ENCODE peak calls at places on chromosomes 7 and 10, in seven cellular contexts. W is AG04450; H is fibroblast of lung; V is thoracic aorta; P is right lobe of liver; M is left ventricle myocardium inferior; A is CD8-positive, alpha-beta T cell. R is an unnamed sample.

GRCh38 chr10:101616415-101617101 is 28.4 kb downstream of the DPCD start:
- DNase-seq in M (no peak), W (no peak), P (no peak), A (no peak), H (no peak), V (no peak), R (no peak)

GRCh38 chr10:36621346-36621745 is 504.1 kb upstream of the ANKRD30A start:
- DNase-seq in P (no peak), V (no peak), H (peak; percentile 58), A (no peak), W (no peak), M (no peak), R (peak; percentile 15)

GRCh38 chr7:94792270-94792669 is 115.1 kb upstream of the PPP1R9A start:
- DNase-seq in A (no peak), W (no peak), V (no peak), P (no peak), M (no peak), H (no peak), R (no peak)

GRCh38 chr7:32336726-32337125 is 153.5 kb downstream of the LSM5 start:
- DNase-seq in H (no peak), M (no peak), A (no peak), W (no peak), V (no peak), P (no peak), R (no peak)

GRCh38 chr7:7641129-7641663 is 644 bp downstream of the UMAD1 start:
- DNase-seq in V (no peak), W (no peak), P (no peak), H (no peak), M (no peak), A (no peak), R (no peak)

GRCh38 chr7:101017099-101017777 is 2.6 kb upstream of the MUC17 start:
- DNase-seq in H (peak; percentile 79), A (peak; percentile 82), V (peak; percentile 41), P (peak; percentile 57), M (peak; percentile 69), W (peak; percentile 56), R (peak; percentile 84)

GRCh38 chr7:151963895-151964870 is 7.9 kb downstream of the GALNTL5 start:
- DNase-seq in A (no peak), H (no peak), W (no peak), M (peak; percentile 22), P (no peak), V (no peak), R (no peak)

GRCh38 chr7:121259826-121260225 is 69.0 kb upstream of the WNT16 start:
- DNase-seq in V (no peak), M (no peak), W (no peak), H (no peak), A (no peak), P (no peak), R (no peak)

GRCh38 chr7:67475293-67475692 is 478.7 kb downstream of the TYW1 start:
- DNase-seq in M (no peak), V (no peak), H (no peak), W (no peak), A (no peak), P (no peak), R (no peak)
- H3K4me3 ChIP-seq in M (no peak overlapping the region), V (no peak overlapping the region), H (no peak overlapping the region), W (no peak overlapping the region), A (no peak overlapping the region), P (no peak overlapping the region), R (no peak overlapping the region)

GRCh38 chr7:4841007-4841784 is 20.6 kb downstream of the PAPOLB start:
- DNase-seq in M (no peak), P (no peak), H (no peak), V (no peak), A (no peak), W (no peak), R (no peak)

GRCh38 chr7:4841836-4842235 is 20.0 kb downstream of the PAPOLB start:
- DNase-seq in P (no peak), A (no peak), V (no peak), H (no peak), M (no peak), W (no peak), R (no peak)

GRCh38 chr7:4842302-4843064 is 19.3 kb downstream of the PAPOLB start:
- DNase-seq in V (no peak), P (no peak), H (no peak), M (no peak), A (no peak), W (no peak), R (no peak)

GRCh38 chr7:4849390-4849789 is 12.4 kb downstream of the PAPOLB start:
- DNase-seq in A (no peak), M (no peak), H (peak; percentile 20), W (no peak), P (no peak), V (no peak), R (peak; percentile 60)

GRCh38 chr7:4845740-4846142 is 16.1 kb downstream of the PAPOLB start:
- DNase-seq in W (no peak), H (no peak), M (peak; percentile 45), A (no peak), P (no peak), V (no peak), R (no peak)
- TF ChIP-seq CTCF in W (no peak), H (peak; percentile 21), M (peak; percentile 36), A (no peak), P (no peak), V (no peak), R (peak; percentile 27)

GRCh38 chr10:26391701-26392695 is 46.1 kb upstream of the APBB1IP start:
- DNase-seq in H (no peak), W (no peak), V (no peak), M (peak; percentile 15), P (peak; percentile 33), A (no peak), R (no peak)
- H3K4me3 ChIP-seq in H (no peak overlapping the region), W (no peak overlapping the region), V (peak overlapping the region; percentile 47), M (no peak overlapping the region), P (peak overlapping the region; percentile 13), A (peak overlapping the region; percentile 39), R (no peak overlapping the region)

GRCh38 chr10:114403545-114404161 is 649 bp downstream of the AFAP1L2 start:
- DNase-seq in M (peak; percentile 37), A (no peak), W (no peak), H (peak; percentile 33), P (no peak), V (no peak), R (no peak)
- TF ChIP-seq CTCF in M (peak; percentile 40), A (no peak), W (peak; percentile 2), H (peak; percentile 23), P (no peak), V (peak; percentile 14), R (peak; percentile 44)

DNA sequence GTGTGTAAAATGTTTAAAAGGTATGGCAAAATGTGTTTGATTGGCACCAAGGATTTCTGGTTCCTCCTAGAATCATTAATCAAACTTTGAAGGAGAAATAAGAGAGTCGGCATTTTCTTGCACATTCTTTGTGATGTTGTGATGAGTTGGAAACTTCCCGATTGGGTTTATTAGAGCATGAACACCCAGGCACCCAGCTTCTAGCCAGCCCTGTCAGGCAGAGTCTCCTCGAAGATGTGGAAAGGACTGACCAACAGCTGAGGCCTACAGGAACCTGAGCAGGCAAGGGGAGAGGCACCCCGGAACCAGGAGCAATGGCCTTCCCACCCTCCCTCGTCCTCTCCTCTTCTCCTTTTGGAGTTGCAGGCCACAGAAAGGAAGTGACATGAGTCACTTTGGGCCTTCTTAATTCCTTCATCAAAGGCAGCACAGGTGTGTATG is 68.7 kb downstream of the EGFR start:
- DNase-seq in M (no peak), W (no peak), P (no peak), H (no peak), A (no peak), V (no peak), R (no peak)
- H3K4me3 ChIP-seq in M (no peak overlapping the region), W (no peak overlapping the region), P (no peak overlapping the region), H (no peak overlapping the region), A (no peak overlapping the region), V (no peak overlapping the region), R (no peak overlapping the region)

GRCh38 chr10:75589895-75590654 is 158.7 kb downstream of the LRMDA start:
- DNase-seq in W (no peak), H (no peak), M (no peak), A (no peak), V (no peak), P (no peak), R (no peak)

GRCh38 chr10:75592014-75592842 is 160.8 kb downstream of the LRMDA start:
- DNase-seq in M (no peak), W (no peak), H (no peak), A (no peak), V (no peak), P (no peak), R (no peak)

GRCh38 chr10:75592888-75593643 is 161.6 kb downstream of the LRMDA start:
- DNase-seq in P (peak; percentile 35), W (no peak), A (no peak), M (no peak), V (no peak), H (no peak), R (no peak)

GRCh38 chr10:75596930-75597629 is 165.7 kb downstream of the LRMDA start:
- DNase-seq in H (no peak), W (no peak), M (no peak), V (no peak), A (no peak), P (no peak), R (no peak)

GRCh38 chr10:75593690-75594556 is 162.5 kb downstream of the LRMDA start:
- DNase-seq in V (no peak), P (no peak), W (no peak), A (no peak), M (no peak), H (no peak), R (no peak)
- TF ChIP-seq CTCF in V (no peak), P (peak; percentile 27), W (no peak), A (no peak), M (peak; percentile 35), H (no peak), R (peak; percentile 45)

DNA sequence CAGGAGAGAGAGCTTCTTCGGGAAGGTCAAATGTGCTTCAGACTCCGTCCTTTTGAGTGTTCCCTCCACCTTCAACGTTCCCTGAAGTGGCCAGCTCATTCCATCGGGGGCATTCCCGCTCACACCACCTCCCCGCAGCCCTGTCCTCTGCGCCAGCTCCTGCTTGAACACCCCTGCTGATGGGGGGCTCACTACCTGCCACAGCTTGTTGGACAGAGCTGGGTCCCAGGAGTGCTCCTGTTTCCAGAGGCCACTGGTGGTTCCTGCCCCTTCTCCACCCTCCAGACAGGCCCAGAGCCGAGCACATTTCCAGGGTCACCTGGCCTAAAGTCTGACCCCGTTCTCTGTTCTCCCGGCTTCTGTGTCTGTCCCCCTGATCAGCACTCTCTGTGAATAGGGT is 67.4 kb downstream of the ELFN1 start:
- DNase-seq in A (no peak), P (no peak), V (no peak), M (no peak), H (no peak), W (no peak), R (no peak)
- H3K4me3 ChIP-seq in A (no peak overlapping the region), P (no peak overlapping the region), V (no peak overlapping the region), M (no peak overlapping the region), H (no peak overlapping the region), W (no peak overlapping the region), R (no peak overlapping the region)

R was measured in brain microvascular endothelial cell.